ENCODE peak calls at places on chromosomes 16 and 17, in seven cellular contexts. L, A, Y, M, F, G and W are unnamed samples.

GRCh38 chr17:47719411-47720152 is 13.5 kb upstream of the TBX21 start:
- DNase-seq in G (no peak), L (peak), Y (no peak), F (no peak), A (no peak), M (peak), W (no peak)

GRCh38 chr17:4229627-4230026 is 34.2 kb downstream of the ANKFY1 start:
- DNase-seq in M (peak), Y (no peak), A (no peak), F (no peak), L (no peak), G (peak), W (no peak)

GRCh38 chr17:39920218-39921210 is 2.1 kb upstream of the GSDMB start:
- DNase-seq in Y (peak), M (no peak), L (peak), G (no peak), A (no peak), F (no peak), W (no peak)

GRCh38 chr16:49216593-49216992 is 65.0 kb downstream of the CBLN1 start:
- DNase-seq in G (no peak), L (no peak), M (no peak), Y (no peak), F (no peak), A (no peak), W (no peak)

GRCh38 chr16:67341250-67341649 is 14.6 kb downstream of the LRRC36 start:
- DNase-seq in L (no peak), G (no peak), F (no peak), Y (no peak), M (no peak), A (no peak), W (no peak)

GRCh38 chr16:2027024-2028010 is 615 bp downstream of the NHERF2 start:
- DNase-seq in Y (no peak), G (no peak), A (no peak), L (no peak), F (no peak), M (no peak), W (no peak)

GRCh38 chr17:44438634-44439033 is 49.2 kb upstream of the ITGA2B start:
- DNase-seq in L (no peak), A (no peak), F (no peak), G (no peak), Y (no peak), M (no peak), W (no peak)

GRCh38 chr16:71528257-71528656 is 2.0 kb downstream of the CHST4 start:
- DNase-seq in Y (no peak), M (no peak), G (no peak), F (no peak), L (no peak), A (no peak), W (no peak)

GRCh38 chr17:59469786-59470485 is 95.5 kb upstream of the DHX40 start:
- DNase-seq in Y (no peak), M (peak), A (no peak), L (no peak), F (no peak), G (no peak), W (no peak)

GRCh38 chr17:68468334-68468733 is 11.0 kb upstream of the WIPI1 start:
- DNase-seq in F (no peak), M (no peak), A (no peak), G (no peak), Y (no peak), L (no peak), W (no peak)

GRCh38 chr16:79595261-79595660 is 5.3 kb downstream of the MAF start:
- DNase-seq in Y (no peak), A (no peak), G (no peak), F (no peak), L (no peak), M (peak), W (no peak)

GRCh38 chr16:80973991-80974390 is 32.7 kb downstream of the CMC2 start:
- DNase-seq in G (no peak), F (no peak), A (no peak), L (no peak), M (peak), Y (no peak), W (no peak)

GRCh38 chr17:73010414-73010813 is 82.1 kb downstream of the SLC39A11 start:
- DNase-seq in M (no peak), L (no peak), A (no peak), G (no peak), F (no peak), Y (no peak), W (no peak)

GRCh38 chr16:59543641-59544040 is 809.5 kb upstream of the GOT2 start:
- DNase-seq in G (no peak), L (no peak), F (no peak), M (no peak), A (no peak), Y (no peak), W (no peak)

GRCh38 chr17:6853764-6854442 is 22.4 kb upstream of the TEKT1 start:
- DNase-seq in M (no peak), L (peak), G (no peak), A (no peak), F (no peak), Y (no peak), W (no peak)

GRCh38 chr17:50051082-50051576 is 4.8 kb upstream of the ITGA3 start:
- DNase-seq in G (no peak), M (peak), Y (no peak), F (peak), L (peak), A (no peak), W (no peak)

GRCh38 chr16:84751947-84752346 is 52.1 kb downstream of the USP10 start:
- DNase-seq in Y (no peak), G (no peak), A (no peak), M (no peak), L (peak), F (no peak), W (no peak)

GRCh38 chr17:59479141-59479540 is 86.3 kb upstream of the DHX40 start:
- DNase-seq in L (no peak), A (no peak), F (no peak), Y (no peak), M (no peak), G (no peak), W (no peak)

GRCh38 chr16:55147401-55147800 is 176.6 kb upstream of the IRX6 start:
- DNase-seq in G (no peak), F (no peak), A (no peak), L (no peak), M (no peak), Y (no peak), W (no peak)

GRCh38 chr16:51849715-51850114 is 697.2 kb downstream of the TOX3 start:
- DNase-seq in A (no peak), M (no peak), F (no peak), Y (no peak), L (no peak), G (no peak), W (no peak)

GRCh38 chr17:60321336-60322055 is 70.4 kb downstream of the USP32 start:
- DNase-seq in F (no peak), M (no peak), L (no peak), G (no peak), A (no peak), Y (no peak), W (no peak)

GRCh38 chr17:73052923-73053322 is 39.6 kb downstream of the SLC39A11 start:
- DNase-seq in M (peak), G (no peak), A (no peak), Y (no peak), L (no peak), F (no peak), W (no peak)

GRCh38 chr17:50095626-50096037 is 481 bp downstream of the PDK2 start:
- DNase-seq in L (no peak), Y (no peak), M (peak), A (no peak), G (no peak), F (no peak), W (no peak)

GRCh38 chr17:2449486-2449885 is 48.6 kb upstream of the MNT start:
- DNase-seq in G (no peak), L (no peak), F (no peak), Y (no peak), A (no peak), M (no peak), W (no peak)

GRCh38 chr17:60508384-60508980 is 17.6 kb downstream of the APPBP2 start:
- DNase-seq in A (no peak), M (no peak), L (no peak), G (no peak), F (no peak), Y (no peak), W (no peak)

GRCh38 chr17:418421-418751 is 65.8 kb upstream of the RPH3AL start:
- DNase-seq in G (no peak), Y (no peak), A (no peak), M (no peak), F (no peak), L (peak), W (no peak)

GRCh38 chr16:27446721-27447120 is 44.7 kb downstream of the IL21R start:
- DNase-seq in Y (peak), A (no peak), M (no peak), F (peak), G (no peak), L (peak), W (no peak)

GRCh38 chr17:32719702-32720101 is 157.2 kb downstream of the MYO1D start:
- DNase-seq in Y (no peak), M (no peak), G (no peak), L (no peak), F (no peak), A (no peak), W (no peak)

GRCh38 chr17:57092171-57092570 is 7.1 kb downstream of the AKAP1 start:
- DNase-seq in A (no peak), L (no peak), M (no peak), G (peak), Y (no peak), F (no peak), W (no peak)

GRCh38 chr17:35793257-35793656 is 2.2 kb downstream of the MMP28 start:
- DNase-seq in F (no peak), Y (no peak), M (no peak), G (no peak), L (no peak), A (no peak), W (no peak)

GRCh38 chr16:87713469-87714229 is 52.1 kb downstream of the KLHDC4 start:
- DNase-seq in G (no peak), L (peak), A (no peak), F (peak), Y (peak), M (no peak), W (no peak)

GRCh38 chr16:23509763-23510153 is 536 bp downstream of the GGA2 start:
- DNase-seq in A (peak), L (peak), G (no peak), F (no peak), M (no peak), Y (peak), W (no peak)

GRCh38 chr16:82260212-82260795 is 90.3 kb upstream of the MPHOSPH6 start:
- DNase-seq in L (no peak), F (no peak), Y (no peak), M (peak), G (no peak), A (no peak), W (no peak)

GRCh38 chr17:7854078-7854777 is 638 bp upstream of the TMEM88 start:
- DNase-seq in G (no peak), L (no peak), F (no peak), A (no peak), Y (no peak), M (no peak), W (no peak)

GRCh38 chr17:48241131-48241591 is 133.6 kb downstream of the SNX11 start:
- DNase-seq in F (no peak), G (no peak), M (peak), L (peak), A (no peak), Y (no peak), W (peak)